ENCODE peak calls at places on chromosomes 7 and 10, in six cellular contexts. Z is lower leg skin, N is fibroblast of the aortic adventitia, D is tibial nerve, T is kidney epithelial cell, Q is HL-60. E is an unnamed sample.

GRCh38 chr7:4880218-4880617 is 3.3 kb downstream of the RADIL start:
- DNase-seq in T (no peak), N (peak; percentile 32), Q (no peak), D (no peak), Z (peak; percentile 52), E (no peak)

GRCh38 chr10:122981066-122981464 is 864 bp downstream of the PSTK start:
- DNase-seq in Z (no peak), Q (peak; percentile 48), N (peak; percentile 67), T (no peak), D (no peak), E (peak; percentile 22)

GRCh38 chr10:25226775-25227682 is 52.2 kb downstream of the GPR158 start:
- DNase-seq in Q (peak; percentile 2), N (peak; percentile 58), Z (no peak), D (no peak), T (peak; percentile 1), E (peak; percentile 3)

GRCh38 chr7:150927157-150927953 is 50.8 kb downstream of the KCNH2 start:
- DNase-seq in Z (peak; percentile 45), N (no peak), T (no peak), D (no peak), Q (no peak), E (no peak)

GRCh38 chr10:75042292-75042974 is 69.0 kb upstream of the SAMD8 start:
- DNase-seq in N (peak; percentile 80), Z (peak; percentile 25), D (no peak), Q (no peak), T (no peak), E (no peak)

GRCh38 chr10:119933179-119933578 is 40.6 kb downstream of the SEC23IP start:
- DNase-seq in N (peak; percentile 17), T (no peak), Q (no peak), D (no peak), Z (no peak), E (no peak)

GRCh38 chr7:127798023-127798422 is 146.0 kb downstream of the SND1 start:
- DNase-seq in T (no peak), N (peak; percentile 53), Z (no peak), Q (no peak), D (peak; percentile 47), E (no peak)

GRCh38 chr7:55571534-55572377 is 546 bp downstream of the VOPP1 start:
- DNase-seq in Z (peak; percentile 94), Q (peak; percentile 83), D (no peak), T (no peak), N (peak; percentile 38), E (no peak)

GRCh38 chr10:78301891-78302738 is 268.5 kb downstream of the RPS24 start:
- DNase-seq in D (no peak), N (no peak), Z (peak; percentile 76), T (no peak), Q (no peak), E (no peak)

GRCh38 chr7:117190746-117191435 is 132.0 kb downstream of the WNT2 start:
- DNase-seq in Q (no peak), D (no peak), N (no peak), T (no peak), Z (no peak), E (no peak)

GRCh38 chr10:100185364-100186252 is at the start of gene ERLIN1:
- DNase-seq in D (peak; percentile 79), Q (peak; percentile 92), Z (peak; percentile 98), N (peak; percentile 86), T (peak; percentile 54), E (peak; percentile 39)

GRCh38 chr7:28688651-28689050 is 269.5 kb downstream of the TRIL start:
- DNase-seq in T (no peak), Q (no peak), N (peak; percentile 77), D (no peak), Z (no peak), E (no peak)

GRCh38 chr7:30933124-30933893 is 21.7 kb downstream of the AQP1 start:
- DNase-seq in Z (no peak), N (no peak), T (no peak), Q (no peak), D (no peak), E (no peak)

GRCh38 chr7:17207220-17207619 is 91.2 kb upstream of the AHR start:
- DNase-seq in N (peak; percentile 77), T (no peak), Q (no peak), Z (no peak), D (no peak), E (no peak)

GRCh38 chr10:89837173-89838001 is 136.0 kb downstream of the KIF20B start:
- DNase-seq in Q (no peak), T (no peak), Z (peak; percentile 87), D (no peak), N (peak; percentile 9), E (no peak)

GRCh38 chr10:31871266-31871887 is 57.3 kb downstream of the ARHGAP12 start:
- DNase-seq in T (no peak), D (no peak), N (no peak), Z (no peak), Q (no peak), E (no peak)

GRCh38 chr10:19888061-19888660 is 71.9 kb downstream of the PLXDC2 start:
- DNase-seq in D (no peak), Q (no peak), T (no peak), Z (no peak), N (no peak), E (no peak)

GRCh38 chr7:95096123-95096395 is 188.7 kb downstream of the PPP1R9A start:
- DNase-seq in Z (no peak), N (no peak), D (no peak), Q (no peak), T (no peak), E (no peak)

GRCh38 chr7:68730871-68731403 is 867.3 kb upstream of the AUTS2 start:
- DNase-seq in D (no peak), Z (no peak), N (no peak), Q (no peak), T (no peak), E (no peak)

GRCh38 chr7:156143683-156144082 is 331.4 kb upstream of the SHH start:
- DNase-seq in N (no peak), Q (no peak), T (no peak), Z (no peak), D (no peak), E (no peak)

GRCh38 chr7:23247101-23247601 is 576 bp downstream of the GPNMB start:
- DNase-seq in T (no peak), D (no peak), Q (no peak), N (no peak), Z (no peak), E (no peak)

DNA sequence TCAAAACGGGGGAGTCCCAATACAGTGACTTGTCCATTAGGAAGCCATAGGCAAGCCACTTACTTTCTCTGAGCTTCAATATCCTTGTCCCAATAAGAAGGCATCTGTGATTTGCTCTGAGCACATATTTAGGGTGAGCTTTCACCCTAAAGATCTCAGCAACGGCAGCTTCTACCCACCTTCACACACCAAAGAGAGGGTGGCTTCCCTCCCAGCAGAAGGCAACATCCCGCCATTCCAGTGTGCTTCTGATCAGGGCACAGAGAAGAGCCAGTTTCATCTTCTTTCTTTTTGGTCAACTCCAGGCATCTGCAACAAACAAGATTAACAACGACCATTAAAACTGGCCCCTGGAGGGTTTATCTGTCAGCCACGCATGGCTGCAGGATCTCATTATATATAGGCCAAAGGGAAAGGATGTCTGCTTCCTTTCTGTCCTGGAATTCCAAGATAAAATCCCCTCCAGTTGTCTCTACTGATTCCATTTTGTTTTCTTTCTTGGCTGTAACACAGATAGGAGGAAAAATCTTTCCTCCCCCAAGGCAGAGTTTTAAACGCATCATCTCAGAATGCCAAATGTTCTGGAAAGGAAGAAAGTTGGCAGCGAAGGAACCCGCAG is 507 bp upstream of the SH2D4B start:
- DNase-seq in T (no peak), D (no peak), N (no peak), Z (peak; percentile 26), Q (no peak), E (no peak)
- H3K4me3 ChIP-seq in T (no peak overlapping the region), D (no peak overlapping the region), N (no peak overlapping the region), Z (no peak overlapping the region), Q (no peak overlapping the region), E (no peak overlapping the region)

GRCh38 chr10:97297556-97298222 is 5.3 kb upstream of the ARHGAP19 start:
- DNase-seq in T (no peak), D (no peak), Q (no peak), Z (no peak), N (no peak), E (no peak)

GRCh38 chr10:97298223-97298571 is 5.8 kb upstream of the ARHGAP19 start:
- DNase-seq in N (no peak), D (no peak), Z (no peak), T (no peak), Q (no peak), E (no peak)

GRCh38 chr10:97291357-97292096 is 910 bp downstream of the ARHGAP19 start:
- DNase-seq in N (no peak), D (no peak), Z (peak; percentile 48), Q (no peak), T (no peak), E (no peak)

GRCh38 chr10:97292862-97293198 is 393 bp upstream of the ARHGAP19 start:
- DNase-seq in D (no peak), N (no peak), Z (no peak), T (no peak), Q (no peak), E (no peak)

DNA sequence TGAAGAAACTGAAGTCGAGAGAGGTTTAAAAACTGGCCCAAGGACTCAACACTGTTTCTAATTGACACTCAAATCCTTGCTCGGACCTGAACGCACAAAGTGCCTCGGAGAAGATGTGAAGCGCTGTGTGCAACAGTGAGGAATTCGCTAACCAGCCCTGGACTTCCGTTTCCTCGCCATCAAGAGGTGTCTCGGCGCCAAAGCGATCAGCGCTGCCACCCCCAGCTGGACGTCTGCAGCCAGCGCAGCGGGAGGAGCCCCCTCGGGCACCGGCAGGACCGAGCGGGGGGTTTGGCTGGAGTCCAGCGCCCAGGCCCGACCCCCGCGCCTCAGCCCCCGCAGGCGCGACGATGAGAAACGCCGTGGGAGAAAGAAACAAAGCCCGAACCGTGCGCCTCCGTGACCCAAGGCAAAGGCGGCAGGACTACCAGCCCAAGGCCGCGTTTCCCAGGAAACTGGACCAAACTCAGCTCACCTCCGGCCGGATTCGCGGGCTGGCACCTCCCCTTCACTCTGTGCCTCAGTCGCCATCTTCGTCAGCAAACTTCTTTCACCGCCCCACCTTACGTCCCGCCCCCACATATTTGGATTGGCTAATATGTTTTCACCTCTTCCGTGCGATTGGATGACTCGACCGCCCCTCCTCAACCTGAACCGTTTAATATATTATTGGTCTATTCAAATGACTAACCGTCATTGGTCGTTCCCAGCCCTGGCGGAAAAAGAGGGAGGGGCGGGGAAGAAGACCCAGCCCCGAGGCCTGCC is at the start of gene ARHGAP19:
- DNase-seq in Q (peak; percentile 99), D (peak; percentile 96), N (peak; percentile 98), Z (peak; percentile 98), T (peak; percentile 94), E (peak; percentile 93)
- TF ChIP-seq CTCF in Q (no peak), D (no peak), N (peak; percentile 28), Z (no peak), T (peak; percentile 17), E (peak; percentile 17)

GRCh38 chr10:6275022-6275997 is 72.6 kb downstream of the PFKFB3 start:
- DNase-seq in Q (peak; percentile 83), T (peak; percentile 99), D (peak; percentile 84), Z (peak; percentile 98), N (peak; percentile 97), E (peak; percentile 98)
- H3K4me3 ChIP-seq in Q (peak overlapping the region; percentile 31), T (no peak overlapping the region), D (no peak overlapping the region), Z (no peak overlapping the region), N (peak overlapping the region; percentile 51), E (peak overlapping the region; percentile 42)

GRCh38 chr10:104323721-104324686 is 14.3 kb downstream of the ITPRIP start:
- DNase-seq in D (no peak), Q (peak; percentile 91), T (no peak), Z (no peak), N (no peak), E (no peak)
- TF ChIP-seq CTCF in D (no peak), Q (no peak), T (no peak), Z (no peak), N (no peak), E (no peak)

E was measured in epithelial cell of proximal tubule.